ENCODE peak calls at places on chromosomes 6 and 20, in ten cellular contexts. Y is HCT116, V is transverse colon, L is DND-41, B is cardiac muscle cell, U is lung, G is MM.1S, R is K562, F is astrocyte, X is fibroblast of lung. C is an unnamed sample.

GRCh38 chr6:112503210-112503609 is 156.1 kb downstream of the RFPL4B start:
- DNase-seq in V (no peak), F (peak), R (no peak), X (no peak), Y (no peak), L (no peak), G (no peak), U (no peak), B (no peak), C (no peak)

GRCh38 chr20:45036044-45036755 is 64.7 kb downstream of the KCNS1 start:
- DNase-seq in L (no peak), F (peak), R (peak), U (no peak), B (peak), X (peak), G (no peak), Y (peak), V (no peak), C (peak)

GRCh38 chr20:50909413-50909812 is 21.8 kb downstream of the ADNP start:
- DNase-seq in G (no peak), U (no peak), B (no peak), R (no peak), F (no peak), X (no peak), V (no peak), L (no peak), Y (no peak), C (no peak)

GRCh38 chr6:111894272-111894671 is 21.0 kb upstream of the FYN start:
- DNase-seq in L (no peak), V (no peak), Y (no peak), R (no peak), X (no peak), F (no peak), U (no peak), B (peak), G (no peak), C (no peak)

GRCh38 chr6:15441215-15441868 is 195.5 kb downstream of the JARID2 start:
- DNase-seq in L (peak), G (peak), V (peak), Y (peak), F (peak), U (peak), X (peak), B (peak), R (peak), C (peak)

GRCh38 chr20:41155267-41155666 is 17.9 kb downstream of the PLCG1 start:
- DNase-seq in B (no peak), F (no peak), G (no peak), R (no peak), U (no peak), Y (no peak), V (no peak), X (peak), L (no peak), C (no peak)

GRCh38 chr6:34305982-34306702 is 57.3 kb upstream of the SMIM29 start:
- DNase-seq in F (peak), G (no peak), Y (no peak), B (peak), L (no peak), R (peak), U (no peak), X (peak), V (no peak), C (peak)

GRCh38 chr6:128711149-128711548 is 171.8 kb upstream of the LAMA2 start:
- DNase-seq in Y (no peak), R (no peak), L (no peak), X (no peak), F (no peak), B (no peak), U (no peak), V (no peak), G (no peak), C (no peak)

GRCh38 chr20:51574248-51575033 is 31.9 kb upstream of the NFATC2 start:
- DNase-seq in F (no peak), L (no peak), V (no peak), R (no peak), G (no peak), X (no peak), B (no peak), U (no peak), Y (no peak), C (peak)

GRCh38 chr6:3418521-3419060 is 38.3 kb downstream of the SLC22A23 start:
- DNase-seq in Y (no peak), V (no peak), U (no peak), G (no peak), L (no peak), R (no peak), F (no peak), X (no peak), B (no peak), C (no peak)

GRCh38 chr6:77470983-77471382 is 7.7 kb upstream of the HTR1B start:
- DNase-seq in U (no peak), R (no peak), B (no peak), G (no peak), Y (no peak), V (no peak), L (no peak), F (peak), X (no peak), C (no peak)

GRCh38 chr6:44556046-44556445 is 168.5 kb downstream of the CDC5L start:
- DNase-seq in U (no peak), G (no peak), X (no peak), L (no peak), V (no peak), F (no peak), B (no peak), Y (no peak), R (no peak), C (no peak)

GRCh38 chr6:148760568-148761531 is 14.0 kb downstream of the UST start:
- DNase-seq in F (peak), V (peak), Y (no peak), X (peak), R (no peak), G (no peak), U (peak), B (peak), L (peak), C (peak)

GRCh38 chr6:137497722-137498463 is 3.7 kb upstream of the OLIG3 start:
- DNase-seq in R (no peak), U (no peak), G (no peak), F (no peak), X (no peak), B (no peak), Y (no peak), V (no peak), L (no peak), C (no peak)

GRCh38 chr6:134666174-134666573 is 283.7 kb downstream of the ALDH8A1 start:
- DNase-seq in B (no peak), X (no peak), G (no peak), Y (no peak), U (no peak), L (no peak), F (no peak), V (no peak), R (no peak), C (no peak)

GRCh38 chr6:155985660-155986138 is 530.1 kb upstream of the NOX3 start:
- DNase-seq in F (no peak), Y (no peak), U (no peak), B (no peak), X (peak), R (no peak), V (no peak), L (no peak), G (no peak), C (no peak)

GRCh38 chr6:106556368-106556960 is 72.8 kb downstream of the RTN4IP1 start:
- DNase-seq in B (peak), G (peak), V (no peak), U (no peak), L (no peak), R (no peak), X (peak), Y (no peak), F (peak), C (peak)

GRCh38 chr6:46453756-46454316 is 37.4 kb downstream of the RCAN2 start:
- DNase-seq in F (peak), G (no peak), R (no peak), U (no peak), Y (no peak), B (no peak), L (no peak), X (peak), V (no peak), C (peak)

GRCh38 chr6:158376650-158377081 is 64.4 kb downstream of the TULP4 start:
- DNase-seq in L (no peak), U (no peak), F (peak), B (no peak), R (no peak), Y (no peak), V (no peak), X (no peak), G (no peak), C (peak)

GRCh38 chr6:14074723-14075503 is 42.7 kb upstream of the CD83 start:
- DNase-seq in X (peak), L (peak), F (peak), B (peak), V (no peak), R (no peak), G (peak), Y (no peak), U (no peak), C (peak)

GRCh38 chr6:24991748-24992467 is 56.1 kb upstream of the RIPOR2 start:
- DNase-seq in F (no peak), V (peak), G (peak), B (peak), L (peak), X (peak), Y (peak), U (peak), R (peak), C (peak)

GRCh38 chr6:88365656-88366055 is 199.5 kb upstream of the CNR1 start:
- DNase-seq in F (no peak), B (no peak), R (no peak), Y (no peak), X (no peak), U (no peak), G (no peak), L (no peak), V (no peak), C (peak)

GRCh38 chr6:15586528-15586927 is 76.3 kb downstream of the DTNBP1 start:
- DNase-seq in B (no peak), X (no peak), G (no peak), Y (no peak), L (no peak), F (no peak), V (no peak), U (no peak), R (no peak), C (no peak)

GRCh38 chr6:140062042-140063041 is 687.9 kb upstream of the CITED2 start:
- DNase-seq in Y (no peak), V (peak), U (peak), F (peak), B (peak), L (no peak), R (no peak), X (peak), G (no peak), C (peak)

GRCh38 chr20:51365670-51366069 is 176.8 kb downstream of the NFATC2 start:
- DNase-seq in V (no peak), L (no peak), U (no peak), B (peak), Y (no peak), F (peak), X (peak), R (no peak), G (no peak), C (peak)

GRCh38 chr6:37566209-37566859 is 66.6 kb upstream of the CCDC167 start:
- DNase-seq in B (peak), U (peak), G (peak), F (no peak), L (peak), X (peak), R (peak), Y (no peak), V (peak), C (peak)

DNA sequence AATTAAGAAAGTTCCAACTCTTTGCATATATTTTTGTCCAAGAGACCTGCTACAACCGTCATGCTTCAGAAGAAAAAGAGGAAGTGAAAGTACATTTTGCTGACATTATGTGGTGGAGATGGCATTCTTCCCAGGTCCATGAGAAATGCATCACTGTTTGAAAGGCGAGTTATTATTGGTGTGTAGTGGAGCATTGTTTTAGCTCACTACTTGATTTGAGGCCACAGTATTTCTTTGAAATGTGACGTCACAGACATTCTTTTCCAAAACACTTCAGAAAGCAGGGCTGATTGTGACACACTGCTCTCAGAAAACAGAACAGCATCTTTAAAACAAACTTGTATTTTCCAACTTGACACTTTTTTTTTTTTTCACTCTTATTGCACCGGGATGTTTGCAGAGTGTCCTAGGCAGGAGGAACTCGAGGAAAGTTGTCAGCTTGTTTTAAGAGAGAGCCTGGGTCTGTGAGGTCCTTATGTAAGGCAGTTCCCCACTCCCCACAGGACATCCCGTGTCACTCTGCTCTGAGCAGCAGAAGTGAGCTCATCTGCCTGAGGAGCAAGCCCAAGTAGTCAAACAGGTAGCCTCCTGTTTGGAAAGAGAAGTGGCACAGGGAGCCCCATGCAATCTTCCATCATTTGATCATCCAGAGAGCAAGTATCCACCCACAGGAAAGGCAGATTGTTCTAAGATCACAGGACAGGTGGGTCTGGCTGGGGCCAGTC is 1.1 kb downstream of the SPTLC3 start:
- DNase-seq in L (no peak), X (peak), B (peak), F (peak), G (peak), V (peak), U (peak), Y (no peak), R (no peak), C (peak)
- H3K4me3 ChIP-seq in L (no peak), X (peak), B (peak), F (peak), G (peak), V (peak), U (no peak), Y (no peak), R (no peak), C (peak)

DNA sequence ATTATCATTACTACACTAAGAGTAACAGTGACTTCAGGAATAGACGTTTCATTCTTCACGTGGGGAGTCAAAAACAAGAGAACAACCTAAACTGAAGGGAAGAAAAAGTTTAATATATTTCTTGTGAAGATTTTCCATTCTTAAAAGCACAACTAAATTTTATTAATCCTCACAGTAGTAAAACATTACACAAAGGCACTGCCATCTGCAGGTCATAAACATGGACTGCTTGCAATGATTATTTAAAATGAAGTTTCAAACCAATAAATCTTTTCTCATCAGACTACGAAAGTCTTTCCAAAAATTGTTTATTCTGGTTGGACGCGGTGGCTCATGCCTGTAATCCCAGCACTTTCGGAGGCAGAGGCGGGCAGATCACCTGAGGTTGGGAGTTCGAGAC is 2.6 kb downstream of the NCOA5 start:
- DNase-seq in Y (no peak), U (no peak), L (no peak), X (peak), V (no peak), G (no peak), F (no peak), R (no peak), B (peak), C (peak)
- TF ChIP-seq CTCF in Y (peak), U (no peak), L (peak), X (peak), V (peak), G (peak), F (peak), R (no peak), B (peak), C (peak)

DNA sequence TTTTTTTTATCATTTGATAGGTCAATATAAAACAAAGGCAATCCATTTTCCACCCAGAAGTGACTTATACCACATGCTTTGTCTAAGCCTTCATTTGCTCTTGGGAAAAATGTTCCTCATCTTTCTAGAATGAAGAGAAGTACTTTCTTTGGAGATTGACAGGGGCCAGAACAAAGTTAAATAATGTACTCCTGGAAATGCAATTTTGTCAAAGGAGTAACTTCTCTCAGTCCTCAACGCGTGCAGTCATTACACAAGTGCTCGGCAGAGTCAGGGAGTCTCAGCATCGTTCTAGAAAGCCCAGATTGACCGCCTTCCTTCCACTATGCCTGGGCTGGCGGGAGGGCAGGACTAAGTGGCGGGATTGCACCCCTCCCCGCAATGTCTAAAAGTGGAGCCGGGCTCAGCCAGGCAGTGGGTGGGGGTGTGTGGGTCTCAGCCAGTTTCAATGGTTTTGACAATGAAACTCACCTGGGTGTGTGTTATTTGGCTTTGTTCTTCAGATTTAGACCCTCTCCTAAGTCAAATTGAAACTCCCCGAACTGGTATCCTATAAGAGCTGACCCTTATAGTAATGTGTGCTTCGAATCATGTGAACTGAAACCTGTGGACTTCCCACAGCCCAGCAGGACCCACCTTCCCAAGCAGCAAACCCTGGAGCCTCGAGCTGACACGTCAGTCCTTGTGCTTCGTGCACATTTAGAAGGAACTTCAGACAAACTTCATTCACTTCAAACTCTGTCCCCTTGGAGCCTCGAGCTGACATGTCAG is 63.2 kb upstream of the DUSP22 start:
- DNase-seq in U (no peak), L (no peak), Y (no peak), V (peak), F (no peak), R (no peak), G (peak), B (no peak), X (no peak), C (no peak)
- H3K4me3 ChIP-seq in U (no peak), L (no peak), Y (no peak), V (no peak), F (no peak), R (no peak), G (peak), B (no peak), X (no peak), C (no peak)

GRCh38 chr6:90302320-90302719 is 5.7 kb upstream of the BACH2 start:
- DNase-seq in B (no peak), F (no peak), X (no peak), V (no peak), Y (no peak), L (no peak), G (no peak), R (no peak), U (no peak), C (no peak)
- TF ChIP-seq CTCF in B (no peak), F (no peak), X (no peak), V (no peak), Y (no peak), L (no peak), G (no peak), R (peak), U (no peak), C (no peak)

GRCh38 chr20:63640086-63640485 is 13.1 kb downstream of the STMN3 start:
- DNase-seq in V (no peak), F (no peak), G (no peak), B (no peak), R (no peak), X (no peak), Y (no peak), L (no peak), U (no peak), C (no peak)
- H3K4me3 ChIP-seq in V (no peak), F (no peak), G (no peak), B (no peak), R (no peak), X (no peak), Y (no peak), L (no peak), U (no peak), C (no peak)